ENCODE peak calls at places on chromosomes 12 and 14, in seven cellular contexts. T is stimulated activated naive B cell treated with anti-CD40 and anti-IgM and Interleukin-4, amounts not matched to agents 10 μg/mL and 1 μg/mL and 100 μg/mL, for 72 hours; D is iris pigment epithelial cell; N is NCI-H1417; I is body of pancreas; X is anterior cingulate cortex; F is COR-L47. U is an unnamed sample.

GRCh38 chr12:118537481-118537917 is 161.1 kb downstream of the SUDS3 start:
- DNase-seq in N (peak; percentile 10), F (no peak), D (peak; percentile 1), T (no peak), X (no peak), I (no peak), U (no peak)

GRCh38 chr12:26572131-26572530 is 260.9 kb downstream of the ITPR2 start:
- DNase-seq in N (no peak), D (no peak), T (no peak), I (no peak), X (no peak), F (no peak), U (no peak)

GRCh38 chr12:107635139-107635538 is 50.5 kb upstream of the PWP1 start:
- DNase-seq in T (no peak), F (no peak), D (peak; percentile 27), N (no peak), I (no peak), X (no peak), U (no peak)

GRCh38 chr14:65850429-65851145 is 438.1 kb downstream of the FUT8 start:
- DNase-seq in T (no peak), X (no peak), I (no peak), N (peak; percentile 42), D (no peak), F (peak; percentile 71), U (peak; percentile 5)

GRCh38 chr12:40618621-40619020 is 73.6 kb upstream of the CNTN1 start:
- DNase-seq in F (no peak), I (no peak), T (no peak), D (peak; percentile 36), N (no peak), X (no peak), U (no peak)

GRCh38 chr14:56996721-56997399 is 186.6 kb upstream of the OTX2 start:
- DNase-seq in T (no peak), X (no peak), N (peak; percentile 95), F (no peak), I (no peak), D (no peak), U (no peak)

GRCh38 chr14:105060751-105061427 is 4.3 kb downstream of the GPR132 start:
- DNase-seq in N (no peak), X (no peak), D (no peak), I (no peak), F (no peak), T (peak; percentile 46), U (no peak)

GRCh38 chr12:74538491-74539258 is 1.0 kb downstream of the ATXN7L3B start:
- DNase-seq in I (no peak), X (no peak), T (peak; percentile 8), F (peak; percentile 8), N (peak; percentile 70), D (peak; percentile 10), U (no peak)

GRCh38 chr12:121637231-121637914 is 11.0 kb downstream of the ORAI1 start:
- DNase-seq in I (no peak), N (no peak), D (no peak), X (no peak), F (no peak), T (peak; percentile 64), U (no peak)

GRCh38 chr12:77888611-77889010 is 57.9 kb downstream of the NAV3 start:
- DNase-seq in F (no peak), D (peak; percentile 94), X (no peak), I (no peak), N (no peak), T (no peak), U (peak; percentile 51)

GRCh38 chr12:120093592-120094355 is 22.8 kb downstream of the RAB35 start:
- DNase-seq in F (no peak), T (no peak), I (no peak), X (peak; percentile 27), D (no peak), N (peak; percentile 87), U (no peak)

GRCh38 chr14:83047436-83047835 is 1513.8 kb upstream of the SEL1L start:
- DNase-seq in T (no peak), I (no peak), X (no peak), N (no peak), F (no peak), D (no peak), U (no peak)

U was measured in astrocyte of the cerebellum.